ENCODE peak calls at places on chromosomes 1 and 21, in five cellular contexts. One of them, this sample, is unnamed. For H3K4me1, the result is how much of the 10 kb centered on the place peaks cover.

GRCh38 chr1:19368964-19369363 is 56.8 kb downstream of the SLC66A1 start:
- DNase-seq in IMR-90: no peak
- DNase-seq in uterus: no peak
- DNase-seq in heart right ventricle: no peak
- DNase-seq in HCT116: no peak
- DNase-seq in this sample: no peak

GRCh38 chr1:205172729-205173366 is 38.7 kb downstream of the DSTYK start:
- DNase-seq in IMR-90: peak
- DNase-seq in uterus: no peak
- DNase-seq in HCT116: peak
- DNase-seq in heart right ventricle: no peak
- DNase-seq in this sample: peak

GRCh38 chr1:204359131-204359473 is 627 bp downstream of the PLEKHA6 start:
- DNase-seq in IMR-90: no peak
- DNase-seq in uterus: no peak
- DNase-seq in heart right ventricle: no peak
- DNase-seq in HCT116: no peak
- DNase-seq in this sample: no peak

GRCh38 chr1:35958558-35958957 is 27.7 kb downstream of the AGO3 start:
- DNase-seq in uterus: no peak
- DNase-seq in HCT116: no peak
- DNase-seq in heart right ventricle: no peak
- DNase-seq in IMR-90: no peak
- DNase-seq in this sample: no peak

GRCh38 chr1:6028042-6028895 is 17.4 kb upstream of the KCNAB2 start:
- DNase-seq in uterus: no peak
- DNase-seq in IMR-90: peak
- DNase-seq in heart right ventricle: no peak
- DNase-seq in HCT116: no peak
- DNase-seq in this sample: no peak

GRCh38 chr1:179177182-179177581 is 52.3 kb downstream of the ABL2 start:
- DNase-seq in HCT116: no peak
- DNase-seq in uterus: no peak
- DNase-seq in IMR-90: peak
- DNase-seq in heart right ventricle: no peak
- DNase-seq in this sample: no peak

GRCh38 chr1:6167391-6168303 is 12.5 kb downstream of the CHD5 start:
- DNase-seq in IMR-90: no peak
- DNase-seq in uterus: no peak
- DNase-seq in HCT116: no peak
- DNase-seq in heart right ventricle: no peak
- DNase-seq in this sample: no peak

GRCh38 chr1:196797891-196798290 is 21.6 kb upstream of the CFHR1 start:
- DNase-seq in uterus: no peak
- DNase-seq in HCT116: no peak
- DNase-seq in IMR-90: no peak
- DNase-seq in heart right ventricle: no peak
- DNase-seq in this sample: no peak

GRCh38 chr1:206419250-206419649 is 51.0 kb upstream of the IKBKE start:
- DNase-seq in uterus: no peak
- DNase-seq in IMR-90: no peak
- DNase-seq in heart right ventricle: no peak
- DNase-seq in HCT116: no peak
- DNase-seq in this sample: peak

GRCh38 chr1:58964880-58965279 is 181.0 kb upstream of the JUN start:
- DNase-seq in heart right ventricle: no peak
- DNase-seq in uterus: no peak
- DNase-seq in HCT116: no peak
- DNase-seq in IMR-90: peak
- DNase-seq in this sample: no peak

GRCh38 chr1:10529096-10529495 is 54.3 kb downstream of the PEX14 start:
- DNase-seq in uterus: no peak
- DNase-seq in IMR-90: no peak
- DNase-seq in heart right ventricle: no peak
- DNase-seq in HCT116: no peak
- DNase-seq in this sample: no peak

GRCh38 chr1:115198938-115199337 is 109.6 kb upstream of the TSPAN2 start:
- DNase-seq in IMR-90: peak
- DNase-seq in uterus: peak
- DNase-seq in heart right ventricle: no peak
- DNase-seq in HCT116: no peak
- DNase-seq in this sample: no peak

GRCh38 chr1:159162511-159163265 is 8.7 kb upstream of the CADM3 start:
- DNase-seq in heart right ventricle: no peak
- DNase-seq in IMR-90: no peak
- DNase-seq in uterus: no peak
- DNase-seq in HCT116: no peak
- DNase-seq in this sample: peak

GRCh38 chr1:24443241-24443656 is 27.6 kb downstream of the NIPAL3 start:
- DNase-seq in uterus: no peak
- DNase-seq in HCT116: no peak
- DNase-seq in heart right ventricle: no peak
- DNase-seq in IMR-90: no peak
- DNase-seq in this sample: no peak

GRCh38 chr1:56331207-56331891 is 248.0 kb downstream of the PLPP3 start:
- DNase-seq in IMR-90: no peak
- DNase-seq in uterus: no peak
- DNase-seq in HCT116: no peak
- DNase-seq in heart right ventricle: no peak
- DNase-seq in this sample: no peak

GRCh38 chr1:25977816-25978215 is 20.0 kb downstream of the PAFAH2 start:
- DNase-seq in HCT116: no peak
- DNase-seq in uterus: no peak
- DNase-seq in IMR-90: no peak
- DNase-seq in heart right ventricle: no peak
- DNase-seq in this sample: no peak

GRCh38 chr21:33281101-33281652 is 15.0 kb downstream of the IL10RB start:
- DNase-seq in heart right ventricle: no peak
- DNase-seq in HCT116: no peak
- DNase-seq in uterus: no peak
- DNase-seq in IMR-90: no peak
- DNase-seq in this sample: no peak

GRCh38 chr1:19957779-19958178 is 21.6 kb downstream of the PLA2G2A start:
- DNase-seq in IMR-90: no peak
- DNase-seq in uterus: no peak
- DNase-seq in heart right ventricle: no peak
- DNase-seq in HCT116: no peak
- DNase-seq in this sample: no peak

GRCh38 chr1:200314085-200314750 is 95.6 kb downstream of the ZNF281 start:
- DNase-seq in HCT116: no peak
- DNase-seq in heart right ventricle: no peak
- DNase-seq in uterus: no peak
- DNase-seq in IMR-90: peak
- DNase-seq in this sample: no peak

GRCh38 chr1:175433586-175434267 is 241.2 kb upstream of the KIAA0040 start:
- DNase-seq in uterus: no peak
- DNase-seq in heart right ventricle: no peak
- DNase-seq in HCT116: no peak
- DNase-seq in IMR-90: no peak
- DNase-seq in this sample: no peak

GRCh38 chr1:117757668-117758067 is 151.8 kb downstream of the TENT5C start:
- DNase-seq in IMR-90: peak
- DNase-seq in HCT116: no peak
- DNase-seq in heart right ventricle: no peak
- DNase-seq in uterus: no peak
- DNase-seq in this sample: no peak

GRCh38 chr1:185345913-185346717 is 29.1 kb upstream of the IVNS1ABP start:
- DNase-seq in heart right ventricle: no peak
- DNase-seq in uterus: no peak
- DNase-seq in HCT116: no peak
- DNase-seq in IMR-90: no peak
- DNase-seq in this sample: no peak

GRCh38 chr1:12600880-12601633 is 17.0 kb downstream of the DHRS3 start:
- DNase-seq in heart right ventricle: peak
- DNase-seq in uterus: no peak
- DNase-seq in HCT116: no peak
- DNase-seq in IMR-90: no peak
- DNase-seq in this sample: no peak

GRCh38 chr21:46667735-46668380 is 32.4 kb downstream of the PRMT2 start:
- DNase-seq in uterus: no peak
- DNase-seq in HCT116: no peak
- DNase-seq in IMR-90: peak
- DNase-seq in heart right ventricle: no peak
- DNase-seq in this sample: peak

GRCh38 chr1:204177133-204177532 is 11.0 kb upstream of the REN start:
- DNase-seq in uterus: no peak
- DNase-seq in HCT116: no peak
- DNase-seq in IMR-90: peak
- DNase-seq in heart right ventricle: no peak
- DNase-seq in this sample: no peak

GRCh38 chr1:34396042-34396441 is 219.3 kb downstream of the C1orf94 start:
- DNase-seq in uterus: no peak
- DNase-seq in HCT116: no peak
- DNase-seq in IMR-90: no peak
- DNase-seq in heart right ventricle: no peak
- DNase-seq in this sample: no peak

GRCh38 chr1:55993608-55994251 is 585.6 kb downstream of the PLPP3 start:
- DNase-seq in uterus: no peak
- DNase-seq in IMR-90: no peak
- DNase-seq in HCT116: no peak
- DNase-seq in heart right ventricle: no peak
- DNase-seq in this sample: no peak

GRCh38 chr1:226541631-226542622 is 6.6 kb upstream of the STUM start:
- DNase-seq in heart right ventricle: peak
- DNase-seq in IMR-90: no peak
- DNase-seq in HCT116: no peak
- DNase-seq in uterus: no peak
- DNase-seq in this sample: no peak

GRCh38 chr1:213055087-213055591 is 4.1 kb downstream of the RPS6KC1 start:
- DNase-seq in HCT116: no peak
- DNase-seq in IMR-90: peak
- DNase-seq in uterus: no peak
- DNase-seq in heart right ventricle: no peak
- DNase-seq in this sample: peak

DNA sequence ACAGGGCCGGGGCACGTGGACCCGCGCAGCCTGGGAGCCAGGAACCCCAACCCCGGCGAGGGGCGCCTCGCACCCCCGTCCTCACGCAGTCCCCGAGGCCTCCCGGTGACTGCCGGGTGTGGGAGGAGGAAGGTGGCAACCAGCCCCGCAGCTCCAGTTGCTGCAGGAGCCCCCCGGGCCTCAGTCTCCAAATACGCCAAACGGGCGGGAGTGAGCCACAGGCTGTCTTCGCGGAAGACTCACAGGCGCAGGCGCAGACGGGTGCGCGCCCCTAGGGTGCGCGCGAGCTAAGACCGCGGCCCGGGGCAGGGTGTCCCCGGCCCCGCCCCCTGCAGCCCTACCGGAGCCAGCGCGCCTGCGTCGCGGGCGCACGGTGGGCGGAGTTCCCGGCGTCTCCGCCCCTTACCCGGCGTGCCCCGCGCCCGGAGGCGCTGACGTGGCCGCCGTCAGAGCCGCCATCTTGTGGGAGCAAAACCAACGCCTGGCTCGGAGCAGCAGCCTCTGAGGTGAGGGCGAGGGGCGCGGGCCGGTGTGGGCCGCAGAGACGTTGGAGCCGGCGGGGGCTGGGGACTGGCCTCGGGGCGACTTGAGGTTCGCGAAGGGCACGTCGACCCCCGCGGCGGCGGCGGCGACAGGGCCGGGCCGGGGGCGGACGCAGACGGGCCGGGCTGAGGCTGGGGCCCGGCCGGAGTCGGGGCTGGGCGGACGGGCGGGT is at the start of gene ARF1:
- DNase-seq in HCT116: peak
- DNase-seq in heart right ventricle: peak
- DNase-seq in uterus: peak
- DNase-seq in IMR-90: peak
- DNase-seq in this sample: peak
- H3K4me1 ChIP-seq in HCT116: under half
- H3K4me1 ChIP-seq in heart right ventricle: half or more
- H3K4me1 ChIP-seq in uterus: under half
- H3K4me1 ChIP-seq in IMR-90: under half
- H3K4me1 ChIP-seq in this sample: under half

DNA sequence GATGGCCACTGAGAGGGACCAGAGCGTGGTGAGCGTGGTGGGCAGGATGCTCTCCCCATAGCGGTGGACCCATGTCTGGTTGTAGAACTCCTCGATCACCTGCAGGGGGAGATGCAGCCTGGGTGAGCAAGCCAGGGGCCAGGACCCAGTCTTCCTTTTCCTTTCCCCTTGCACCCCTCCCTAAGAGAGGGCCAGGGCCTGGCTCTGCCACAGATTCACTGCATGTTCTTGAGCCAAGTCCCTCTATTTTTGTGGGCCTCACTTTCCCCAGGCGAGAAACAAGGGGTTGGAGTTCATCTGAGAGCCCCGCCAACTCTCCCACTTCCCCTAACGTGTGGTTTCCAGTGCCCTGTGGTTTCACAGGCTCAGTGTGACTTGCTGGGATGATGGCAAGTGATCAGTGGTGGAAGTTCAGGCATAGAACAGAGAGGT is 27.5 kb downstream of the SLC2A1 start:
- DNase-seq in uterus: no peak
- DNase-seq in HCT116: no peak
- DNase-seq in heart right ventricle: no peak
- DNase-seq in IMR-90: peak
- DNase-seq in this sample: peak
- H3K4me1 ChIP-seq in uterus: under half
- H3K4me1 ChIP-seq in HCT116: half or more
- H3K4me1 ChIP-seq in heart right ventricle: under half
- H3K4me1 ChIP-seq in IMR-90: under half
- H3K4me1 ChIP-seq in this sample: under half

DNA sequence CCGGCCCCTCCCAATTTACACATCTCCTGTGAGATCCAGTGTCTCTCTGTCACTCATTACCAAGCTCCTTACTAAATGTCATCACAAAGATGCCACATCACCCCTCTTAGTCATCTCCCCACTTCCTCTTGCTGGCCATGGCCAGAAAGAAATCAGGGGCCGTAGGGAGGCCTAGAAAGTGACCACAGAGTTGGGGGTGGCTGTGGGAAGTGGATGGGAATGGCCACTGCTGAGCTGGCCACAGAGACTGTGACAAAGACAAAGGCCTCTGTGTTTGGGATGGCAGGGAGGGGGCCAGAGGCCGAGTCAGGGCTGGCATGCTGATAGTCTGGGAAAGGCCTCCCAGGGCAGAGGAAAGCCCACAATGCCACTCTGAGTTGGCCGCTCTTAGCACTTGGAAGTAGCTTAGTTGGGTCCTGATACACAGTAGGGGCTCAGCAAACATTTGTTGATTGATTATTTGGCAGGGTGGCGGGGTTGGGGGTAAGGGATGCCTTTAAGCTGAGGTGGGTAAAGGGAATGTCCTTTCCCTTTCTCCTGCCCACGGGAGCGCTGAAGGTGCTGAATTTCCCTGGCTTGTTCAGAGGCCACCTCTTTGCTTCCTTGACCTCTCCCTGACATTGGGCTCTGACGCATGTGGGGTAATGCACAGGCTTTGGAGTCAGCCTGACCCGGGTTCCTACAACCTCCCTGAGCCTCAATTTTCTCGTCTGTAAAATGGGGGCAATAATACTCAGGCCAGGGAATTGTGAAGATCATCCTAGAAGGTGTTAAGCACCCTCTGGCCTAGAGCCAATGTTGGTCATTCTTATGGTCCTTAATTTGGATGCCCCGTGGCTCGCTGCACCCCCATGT is 13.2 kb downstream of the NAV1 start:
- DNase-seq in HCT116: peak
- DNase-seq in heart right ventricle: no peak
- DNase-seq in uterus: no peak
- DNase-seq in IMR-90: peak
- DNase-seq in this sample: no peak
- H3K4me1 ChIP-seq in HCT116: under half
- H3K4me1 ChIP-seq in heart right ventricle: under half
- H3K4me1 ChIP-seq in uterus: under half
- H3K4me1 ChIP-seq in IMR-90: under half
- H3K4me1 ChIP-seq in this sample: under half

GRCh38 chr21:41581592-41582228 is 73.8 kb upstream of the TMPRSS2 start:
- DNase-seq in HCT116: no peak
- DNase-seq in heart right ventricle: no peak
- DNase-seq in uterus: no peak
- DNase-seq in IMR-90: no peak
- DNase-seq in this sample: no peak
- H3K4me1 ChIP-seq in HCT116: under half
- H3K4me1 ChIP-seq in heart right ventricle: under half
- H3K4me1 ChIP-seq in uterus: under half
- H3K4me1 ChIP-seq in IMR-90: under half
- H3K4me1 ChIP-seq in this sample: under half

This sample was measured in foreskin keratinocyte.